ENCODE peak calls at places on chromosomes 6 and 20, in four cellular contexts. W, F, O and A are unnamed samples. For H3K4me1, the result is how much of the 10 kb centered on the place peaks cover.

GRCh38 chr20:59743308-59743707 is 139.0 kb downstream of the PHACTR3 start:
- DNase-seq in W (no peak), O (no peak), F (no peak), A (no peak)

GRCh38 chr6:51725155-51725554 is 362.3 kb downstream of the PKHD1 start:
- DNase-seq in O (no peak), F (no peak), W (no peak), A (no peak)

GRCh38 chr6:150056916-150057315 is 12.0 kb downstream of the ULBP3 start:
- DNase-seq in F (no peak), W (no peak), O (no peak), A (no peak)

GRCh38 chr6:39223535-39223934 is 5.7 kb downstream of the KCNK5 start:
- DNase-seq in W (no peak), O (no peak), F (no peak), A (no peak)

GRCh38 chr6:30096829-30097228 is 16.1 kb downstream of the TRIM31 start:
- DNase-seq in W (no peak), F (no peak), O (no peak), A (no peak)

GRCh38 chr6:90190181-90190580 is 106.5 kb downstream of the BACH2 start:
- DNase-seq in W (no peak), O (no peak), F (no peak), A (no peak)

GRCh38 chr6:130366011-130366963 is at the start of gene TMEM200A:
- DNase-seq in O (no peak), F (peak), W (no peak), A (peak)

GRCh38 chr6:128209771-128210170 is 308.9 kb upstream of the THEMIS start:
- DNase-seq in O (no peak), F (no peak), W (no peak), A (no peak)

GRCh38 chr6:149166747-149167146 is 150.8 kb upstream of the TAB2 start:
- DNase-seq in W (no peak), O (no peak), F (peak), A (no peak)

GRCh38 chr6:149566372-149567193 is at the start of gene GINM1:
- DNase-seq in W (peak), F (peak), O (no peak), A (peak)

DNA sequence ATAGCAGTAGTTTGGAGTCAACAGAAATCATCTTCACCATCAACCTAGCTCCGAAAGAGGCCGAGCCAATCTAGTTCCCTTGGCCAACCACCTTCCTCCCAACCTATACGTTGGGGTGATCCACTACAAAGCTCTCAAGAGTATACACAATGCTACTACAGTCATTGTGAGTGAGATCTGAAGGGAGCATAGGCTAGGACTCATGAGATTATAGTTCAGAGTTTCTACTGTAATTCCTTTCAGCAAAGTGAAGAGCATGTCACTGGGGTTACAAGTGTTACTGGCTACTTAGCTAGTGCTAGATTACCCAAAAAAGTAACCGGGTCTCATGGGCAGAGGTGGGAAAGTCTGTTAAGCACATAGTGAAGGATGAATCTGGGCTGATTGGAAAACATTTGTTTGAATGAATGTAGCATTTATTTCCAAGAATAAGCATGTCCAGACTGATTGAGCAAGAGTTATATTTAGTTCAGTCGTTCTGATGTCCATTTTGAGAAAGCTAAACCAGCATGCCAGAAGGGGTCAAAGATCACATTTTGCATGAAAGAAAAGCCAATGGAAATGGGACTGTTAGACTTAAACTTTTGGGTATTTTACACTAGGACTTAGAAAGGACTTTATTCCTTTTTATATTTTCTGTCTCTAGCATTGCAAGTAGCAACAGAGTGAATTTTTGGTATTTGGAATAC is 10.5 kb upstream of the ESR1 start:
- DNase-seq in W (no peak), O (no peak), F (no peak), A (no peak)
- H3K4me1 ChIP-seq in W (under half), O (under half), F (under half), A (under half)

GRCh38 chr20:32581839-32582658 is 3.1 kb downstream of the NOL4L start:
- DNase-seq in O (no peak), F (peak), W (no peak), A (no peak)

GRCh38 chr20:32580194-32580593 is 4.9 kb downstream of the NOL4L start:
- DNase-seq in O (no peak), W (peak), F (no peak), A (no peak)

GRCh38 chr20:32580970-32581838 is 3.9 kb downstream of the NOL4L start:
- DNase-seq in F (peak), O (no peak), W (peak), A (no peak)

GRCh38 chr20:32578840-32579239 is 6.3 kb downstream of the NOL4L start:
- DNase-seq in W (no peak), F (no peak), O (no peak), A (no peak)

GRCh38 chr20:32580608-32580969 is 4.5 kb downstream of the NOL4L start:
- DNase-seq in W (no peak), F (no peak), O (no peak), A (no peak)
- H3K4me1 ChIP-seq in W (half or more), F (under half), O (under half), A (under half)

DNA sequence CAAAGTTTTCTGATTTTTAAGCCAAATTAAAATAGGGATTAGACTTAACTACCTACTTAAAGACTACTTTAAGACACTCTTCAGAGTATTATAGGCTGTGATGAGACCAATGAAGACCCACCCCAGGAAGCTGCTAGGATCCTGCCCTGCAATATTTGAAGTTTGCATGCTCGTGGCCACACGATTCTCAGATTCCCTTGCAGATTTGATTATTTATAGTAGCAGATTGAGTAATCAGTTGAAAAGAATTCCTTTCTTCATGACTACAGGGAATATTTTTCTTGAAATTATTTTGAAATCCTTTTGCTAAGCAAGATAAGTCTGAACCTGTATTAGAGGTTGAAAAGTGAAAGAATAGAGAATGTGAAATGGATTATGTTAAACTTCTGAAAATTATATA is 122.3 kb downstream of the B3GAT2 start:
- DNase-seq in O (no peak), W (no peak), F (no peak), A (no peak)
- H3K4me1 ChIP-seq in O (under half), W (under half), F (under half), A (under half)

GRCh38 chr20:1386323-1386722 is 6.5 kb downstream of the FKBP1A start:
- DNase-seq in F (no peak), W (no peak), O (no peak), A (no peak)

GRCh38 chr20:1377984-1378742 is 14.7 kb downstream of the FKBP1A start:
- DNase-seq in O (no peak), F (no peak), W (peak), A (no peak)

GRCh38 chr20:1382670-1383069 is 10.2 kb downstream of the FKBP1A start:
- DNase-seq in F (no peak), W (no peak), O (no peak), A (no peak)

GRCh38 chr20:1383621-1384404 is 9.0 kb downstream of the FKBP1A start:
- DNase-seq in F (peak), O (no peak), W (no peak), A (no peak)

GRCh38 chr20:1381753-1382591 is 10.9 kb downstream of the FKBP1A start:
- DNase-seq in O (no peak), F (no peak), W (no peak), A (no peak)
- H3K4me1 ChIP-seq in O (under half), F (under half), W (under half), A (under half)

GRCh38 chr6:87692097-87692496 is 9.9 kb downstream of the AKIRIN2 start:
- DNase-seq in F (no peak), O (no peak), W (no peak), A (no peak)
- H3K4me1 ChIP-seq in F (under half), O (under half), W (under half), A (under half)

GRCh38 chr6:15349379-15349778 is 103.5 kb downstream of the JARID2 start:
- DNase-seq in F (no peak), O (no peak), W (no peak), A (no peak)
- H3K4me1 ChIP-seq in F (under half), O (under half), W (under half), A (under half)